ENCODE peak calls at places on chromosome 13, in four cellular contexts. K is NCI-H460, X is neuronal stem cell, M is iris pigment epithelial cell. Z is an unnamed sample.

GRCh38 chr13:80707000-80707983 is 366.4 kb upstream of the SPRY2 start:
- DNase-seq in K (no peak), X (no peak), M (no peak), Z (no peak)

GRCh38 chr13:74662895-74663294 is 528.7 kb upstream of the KLF12 start:
- DNase-seq in K (no peak), X (no peak), M (no peak), Z (no peak)

GRCh38 chr13:98468929-98469328 is 108.0 kb downstream of the STK24 start:
- DNase-seq in K (no peak), X (no peak), M (no peak), Z (no peak)

GRCh38 chr13:99973163-99973785 is 1.7 kb upstream of the ZIC5 start:
- DNase-seq in K (no peak), X (no peak), M (no peak), Z (no peak)

GRCh38 chr13:73275163-73275562 is 216.4 kb downstream of the KLF5 start:
- DNase-seq in K (no peak), X (no peak), M (no peak), Z (no peak)

GRCh38 chr13:102983496-102983895 is 82.7 kb downstream of the SLC10A2 start:
- DNase-seq in K (no peak), X (no peak), M (peak), Z (no peak)

GRCh38 chr13:98537306-98537705 is 39.6 kb downstream of the STK24 start:
- DNase-seq in K (no peak), X (no peak), M (no peak), Z (no peak)

GRCh38 chr13:106182404-106182803 is 353.1 kb downstream of the EFNB2 start:
- DNase-seq in K (no peak), X (no peak), M (peak), Z (no peak)

GRCh38 chr13:80217614-80218456 is 123.1 kb downstream of the SPRY2 start:
- DNase-seq in K (no peak), X (peak), M (peak), Z (no peak)

GRCh38 chr13:37011002-37011401 is 10.4 kb downstream of the EXOSC8 start:
- DNase-seq in K (no peak), X (no peak), M (peak), Z (no peak)

GRCh38 chr13:80362488-80362887 is 21.6 kb upstream of the SPRY2 start:
- DNase-seq in K (no peak), X (no peak), M (no peak), Z (no peak)

GRCh38 chr13:51317262-51317661 is 22.2 kb upstream of the SERPINE3 start:
- DNase-seq in K (no peak), X (no peak), M (peak), Z (no peak)

GRCh38 chr13:34161829-34162544 is 344.0 kb downstream of the RFC3 start:
- DNase-seq in K (peak), X (no peak), M (peak), Z (no peak)

GRCh38 chr13:40389081-40389641 is 277.3 kb downstream of the FOXO1 start:
- DNase-seq in K (no peak), X (no peak), M (no peak), Z (no peak)

GRCh38 chr13:25874907-25875306 is 176.9 kb downstream of the SHISA2 start:
- DNase-seq in K (no peak), X (no peak), M (no peak), Z (no peak)

GRCh38 chr13:25088562-25089221 is 7.2 kb upstream of the PABPC3 start:
- DNase-seq in K (no peak), X (no peak), M (no peak), Z (peak)

GRCh38 chr13:33109801-33110200 is 93.6 kb downstream of the KL start:
- DNase-seq in K (no peak), X (no peak), M (no peak), Z (no peak)

GRCh38 chr13:71316964-71317363 is 550.0 kb downstream of the DACH1 start:
- DNase-seq in K (no peak), X (no peak), M (no peak), Z (no peak)

GRCh38 chr13:112983428-112984196 is 14.6 kb downstream of the MCF2L start:
- DNase-seq in K (no peak), X (no peak), M (no peak), Z (no peak)

GRCh38 chr13:73364706-73365105 is 305.9 kb downstream of the KLF5 start:
- DNase-seq in K (no peak), X (no peak), M (no peak), Z (no peak)

GRCh38 chr13:112102243-112102642 is 35.3 kb downstream of the SOX1 start:
- DNase-seq in K (peak), X (no peak), M (no peak), Z (no peak)

GRCh38 chr13:83796364-83796763 is 85.9 kb downstream of the SLITRK1 start:
- DNase-seq in K (no peak), X (no peak), M (no peak), Z (no peak)

GRCh38 chr13:51865838-51866237 is 4.1 kb downstream of the CCDC70 start:
- DNase-seq in K (no peak), X (no peak), M (no peak), Z (no peak)

GRCh38 chr13:37492741-37493514 is 105.6 kb downstream of the POSTN start:
- DNase-seq in K (no peak), X (no peak), M (peak), Z (no peak)

GRCh38 chr13:28136916-28137315 is 1.4 kb upstream of the PAN3 start:
- DNase-seq in K (no peak), X (no peak), M (no peak), Z (peak)

GRCh38 chr13:27621116-27621365 is 651 bp upstream of the POLR1D start:
- DNase-seq in K (no peak), X (no peak), M (no peak), Z (no peak)

GRCh38 chr13:38686635-38687245 is at the start of gene FREM2:
- DNase-seq in K (peak), X (peak), M (peak), Z (peak)

GRCh38 chr13:107373551-107373950 is 805.6 kb upstream of the ARGLU1 start:
- DNase-seq in K (peak), X (peak), M (peak), Z (no peak)

GRCh38 chr13:51623473-51623872 is 39.2 kb downstream of the WDFY2 start:
- DNase-seq in K (no peak), X (no peak), M (peak), Z (no peak)

GRCh38 chr13:44874886-44875630 is 114.2 kb downstream of the NUFIP1 start:
- DNase-seq in K (no peak), X (no peak), M (no peak), Z (no peak)

GRCh38 chr13:27037571-27037970 is 134.0 kb downstream of the USP12 start:
- DNase-seq in K (no peak), X (no peak), M (no peak), Z (no peak)

GRCh38 chr13:43127827-43128226 is 104.4 kb downstream of the DNAJC15 start:
- DNase-seq in K (no peak), X (no peak), M (no peak), Z (peak)

GRCh38 chr13:42991892-42992584 is at the start of gene EPSTI1:
- DNase-seq in K (no peak), X (peak), M (peak), Z (peak)

GRCh38 chr13:40664100-40665060 is 2.1 kb downstream of the FOXO1 start:
- DNase-seq in K (peak), X (peak), M (peak), Z (peak)

Z was measured in GM13977.